ENCODE peak calls at places on chromosomes 16 and 17, in ten cellular contexts. O, I, Z, T, K, N, W, G, P and X are unnamed samples.
A peak's percentile ranks its signal among the peaks of the same experiment; 100 is the strongest.

GRCh38 chr17:1947743-1948516 is 77.2 kb downstream of the RTN4RL1 start:
- DNase-seq in O (no peak), I (no peak), Z (no peak), T (no peak), K (no peak), N (no peak), W (no peak), G (no peak), P (no peak), X (no peak)

GRCh38 chr17:36722121-36722902 is 120.9 kb downstream of the MRM1 start:
- DNase-seq in O (peak; percentile 11), I (peak; percentile 85), Z (peak; percentile 47), T (no peak), K (peak; percentile 8), N (no peak), W (peak; percentile 41), G (peak; percentile 68), P (peak; percentile 28), X (no peak)

GRCh38 chr16:86466695-86467406 is 43.5 kb upstream of the FOXF1 start:
- DNase-seq in O (no peak), I (no peak), Z (no peak), T (no peak), K (no peak), N (no peak), W (peak; percentile 86), G (no peak), P (no peak), X (no peak)

GRCh38 chr17:49694847-49695697 is 12.7 kb downstream of the SLC35B1 start:
- DNase-seq in O (peak; percentile 60), I (peak; percentile 72), Z (no peak), T (no peak), K (no peak), N (no peak), W (no peak), G (peak; percentile 69), P (peak; percentile 28), X (no peak)

GRCh38 chr16:11432856-11433395 is 87.7 kb downstream of the RMI2 start:
- DNase-seq in O (no peak), I (no peak), Z (no peak), T (no peak), K (no peak), N (no peak), W (no peak), G (no peak), P (no peak), X (no peak)

GRCh38 chr16:57604177-57604576 is 24.3 kb upstream of the ADGRG1 start:
- DNase-seq in O (no peak), I (no peak), Z (no peak), T (no peak), K (no peak), N (no peak), W (no peak), G (no peak), P (no peak), X (no peak)

GRCh38 chr17:15091825-15092224 is 173.3 kb downstream of the PMP22 start:
- DNase-seq in O (peak; percentile 21), I (peak; percentile 37), Z (no peak), T (no peak), K (no peak), N (no peak), W (no peak), G (no peak), P (peak; percentile 15), X (no peak)

GRCh38 chr17:13222931-13223330 is 205.1 kb upstream of the ELAC2 start:
- DNase-seq in O (no peak), I (no peak), Z (no peak), T (peak; percentile 52), K (no peak), N (no peak), W (no peak), G (no peak), P (no peak), X (no peak)

GRCh38 chr17:37312137-37312923 is 63.5 kb upstream of the C17orf78 start:
- DNase-seq in O (no peak), I (no peak), Z (no peak), T (no peak), K (no peak), N (no peak), W (no peak), G (no peak), P (no peak), X (no peak)

GRCh38 chr17:31051517-31051916 is 43.3 kb upstream of the NF1 start:
- DNase-seq in O (peak; percentile 20), I (no peak), Z (no peak), T (no peak), K (no peak), N (no peak), W (peak; percentile 4), G (no peak), P (no peak), X (no peak)

GRCh38 chr16:11084484-11085024 is 140.2 kb downstream of the CLEC16A start:
- DNase-seq in O (peak; percentile 84), I (no peak), Z (no peak), T (no peak), K (no peak), N (peak; percentile 60), W (peak; percentile 95), G (no peak), P (peak; percentile 88), X (no peak)

GRCh38 chr16:11570796-11571195 is 15.9 kb downstream of the LITAF start:
- DNase-seq in O (no peak), I (no peak), Z (no peak), T (no peak), K (no peak), N (no peak), W (no peak), G (no peak), P (no peak), X (no peak)

GRCh38 chr17:37358098-37358829 is 17.5 kb upstream of the C17orf78 start:
- DNase-seq in O (peak; percentile 75), I (peak; percentile 95), Z (peak; percentile 22), T (no peak), K (no peak), N (no peak), W (peak; percentile 65), G (peak; percentile 6), P (peak; percentile 66), X (no peak)

GRCh38 chr16:48076455-48077012 is 79.3 kb downstream of the ABCC12 start:
- DNase-seq in O (no peak), I (no peak), Z (no peak), T (peak; percentile 35), K (no peak), N (no peak), W (peak; percentile 9), G (no peak), P (peak; percentile 28), X (no peak)

GRCh38 chr17:64004903-64005733 is 7.0 kb downstream of the PRR29 start:
- DNase-seq in O (no peak), I (no peak), Z (no peak), T (no peak), K (no peak), N (no peak), W (no peak), G (no peak), P (no peak), X (no peak)

GRCh38 chr17:15405016-15405415 is 62.4 kb downstream of the CDRT4 start:
- DNase-seq in O (no peak), I (no peak), Z (no peak), T (no peak), K (no peak), N (peak; percentile 7), W (no peak), G (no peak), P (no peak), X (no peak)

GRCh38 chr16:82133798-82134197 is 36.2 kb downstream of the MPHOSPH6 start:
- DNase-seq in O (no peak), I (no peak), Z (no peak), T (no peak), K (no peak), N (no peak), W (no peak), G (no peak), P (no peak), X (no peak)

GRCh38 chr16:49491736-49492089 is 118.1 kb downstream of the C16orf78 start:
- DNase-seq in O (no peak), I (peak; percentile 70), Z (peak; percentile 16), T (no peak), K (no peak), N (no peak), W (no peak), G (no peak), P (no peak), X (no peak)

GRCh38 chr17:46264456-46265198 is 30.3 kb upstream of the LRRC37A start:
- DNase-seq in O (peak; percentile 99), I (no peak), Z (no peak), T (no peak), K (peak; percentile 55), N (no peak), W (peak; percentile 94), G (peak; percentile 45), P (peak; percentile 94), X (no peak)

GRCh38 chr17:76549215-76549518 is 9.3 kb downstream of the PRCD start:
- DNase-seq in O (no peak), I (no peak), Z (no peak), T (no peak), K (no peak), N (no peak), W (no peak), G (no peak), P (no peak), X (no peak)

GRCh38 chr16:12147681-12148479 is 171.3 kb downstream of the SNX29 start:
- DNase-seq in O (no peak), I (peak; percentile 86), Z (peak; percentile 14), T (peak; percentile 12), K (no peak), N (no peak), W (no peak), G (no peak), P (no peak), X (no peak)

GRCh38 chr16:47043970-47044684 is 70.7 kb upstream of the DNAJA2 start:
- DNase-seq in O (no peak), I (no peak), Z (no peak), T (no peak), K (no peak), N (no peak), W (no peak), G (no peak), P (no peak), X (no peak)

GRCh38 chr16:23330161-23330560 is 28.1 kb downstream of the SCNN1B start:
- DNase-seq in O (no peak), I (no peak), Z (no peak), T (no peak), K (no peak), N (no peak), W (no peak), G (no peak), P (no peak), X (no peak)

GRCh38 chr16:65754799-65755691 is 611.4 kb upstream of the CDH5 start:
- DNase-seq in O (no peak), I (no peak), Z (no peak), T (no peak), K (peak; percentile 60), N (no peak), W (peak; percentile 69), G (no peak), P (peak; percentile 6), X (no peak)

GRCh38 chr16:89094252-89094901 is 725 bp downstream of the ACSF3 start:
- DNase-seq in O (peak; percentile 69), I (peak; percentile 46), Z (no peak), T (no peak), K (no peak), N (no peak), W (peak; percentile 25), G (peak; percentile 23), P (peak; percentile 32), X (no peak)

GRCh38 chr17:9402590-9403199 is 172.9 kb downstream of the STX8 start:
- DNase-seq in O (peak; percentile 69), I (peak; percentile 39), Z (no peak), T (no peak), K (no peak), N (no peak), W (peak; percentile 54), G (peak; percentile 3), P (peak; percentile 40), X (no peak)

GRCh38 chr17:38898812-38899348 is 26.5 kb upstream of the LASP1NB start:
- DNase-seq in O (peak; percentile 63), I (no peak), Z (no peak), T (no peak), K (no peak), N (no peak), W (peak; percentile 56), G (peak; percentile 56), P (no peak), X (no peak)